ENCODE peak calls at places on chromosomes 2 and 18, in eight cellular contexts. I is heart left ventricle, W is HFFc6, N is PC-9, R is Panc1, H is right lobe of liver, C is lung, E is fibroblast of the aortic adventitia. O is an unnamed sample.
A peak's percentile ranks its signal among the peaks of the same experiment; 100 is the strongest.

GRCh38 chr2:240429341-240429871 is 6.1 kb upstream of the GPC1 start:
- DNase-seq in C (no peak), R (no peak), W (no peak), E (no peak), H (no peak), N (no peak), I (no peak), O (no peak)

GRCh38 chr2:31384771-31385276 is 29.7 kb downstream of the XDH start:
- DNase-seq in W (peak; percentile 94), H (no peak), R (no peak), E (peak; percentile 96), I (no peak), N (peak; percentile 99), C (peak; percentile 11), O (peak; percentile 91)

GRCh38 chr2:40033781-40034180 is 254.7 kb upstream of the THUMPD2 start:
- DNase-seq in E (no peak), N (no peak), R (no peak), H (no peak), I (no peak), W (no peak), C (no peak), O (no peak)

GRCh38 chr2:392181-392920 is 104.5 kb upstream of the ALKAL2 start:
- DNase-seq in R (no peak), C (peak; percentile 21), H (no peak), N (no peak), W (no peak), E (no peak), I (no peak), O (no peak)

GRCh38 chr2:8525582-8526402 is 156.1 kb upstream of the ID2 start:
- DNase-seq in W (no peak), C (peak; percentile 89), I (peak; percentile 89), E (peak; percentile 6), R (no peak), N (no peak), H (peak; percentile 91), O (peak; percentile 16)

GRCh38 chr2:20091305-20091991 is 40.0 kb upstream of the LAPTM4A start:
- DNase-seq in R (no peak), E (peak; percentile 98), I (no peak), W (peak; percentile 93), N (no peak), H (no peak), C (no peak), O (peak; percentile 55)

GRCh38 chr18:48475635-48476549 is 62.9 kb upstream of the CTIF start:
- DNase-seq in W (peak; percentile 81), R (peak; percentile 64), C (peak; percentile 50), I (no peak), H (no peak), E (peak; percentile 91), N (peak; percentile 70), O (peak; percentile 55)

GRCh38 chr2:40668435-40668834 is 216.5 kb upstream of the SLC8A1 start:
- DNase-seq in W (peak; percentile 1), E (peak; percentile 55), H (no peak), I (no peak), C (no peak), N (no peak), R (no peak), O (no peak)

GRCh38 chr2:220708366-220708765 is 863.7 kb downstream of the EPHA4 start:
- DNase-seq in N (no peak), R (no peak), W (peak; percentile 54), H (no peak), C (no peak), I (no peak), E (peak; percentile 66), O (no peak)

GRCh38 chr18:47254341-47254939 is 3.0 kb upstream of the SKOR2 start:
- DNase-seq in C (peak; percentile 41), R (no peak), N (no peak), W (no peak), I (peak; percentile 69), E (peak; percentile 50), H (no peak), O (no peak)

GRCh38 chr2:163044116-163044515 is 205.5 kb upstream of the KCNH7 start:
- DNase-seq in E (no peak), I (no peak), C (no peak), H (no peak), W (no peak), R (no peak), N (no peak), O (no peak)

GRCh38 chr2:101064868-101065549 is 62.9 kb downstream of the RPL31 start:
- DNase-seq in H (no peak), C (no peak), N (peak; percentile 76), W (peak; percentile 20), R (peak; percentile 50), E (peak; percentile 63), I (no peak), O (peak; percentile 77)

GRCh38 chr2:181780159-181781081 is 100.1 kb upstream of the NEUROD1 start:
- DNase-seq in I (no peak), E (no peak), R (no peak), H (no peak), C (no peak), N (no peak), W (no peak), O (no peak)

GRCh38 chr2:205293559-205293958 is 388.7 kb upstream of the NRP2 start:
- DNase-seq in W (no peak), H (no peak), R (no peak), C (no peak), I (no peak), E (no peak), N (no peak), O (no peak)

GRCh38 chr2:105725388-105725787 is 19.3 kb upstream of the NCK2 start:
- DNase-seq in I (no peak), R (no peak), W (no peak), C (no peak), E (no peak), H (no peak), N (no peak), O (no peak)

GRCh38 chr18:58653814-58654509 is 17.3 kb upstream of the MALT1 start:
- DNase-seq in C (no peak), H (no peak), E (no peak), N (no peak), R (no peak), W (no peak), I (no peak), O (no peak)

GRCh38 chr2:213234641-213235040 is 49.6 kb upstream of the SPAG16 start:
- DNase-seq in I (no peak), E (no peak), R (no peak), C (no peak), H (no peak), W (no peak), N (no peak), O (no peak)

GRCh38 chr2:155301221-155301620 is 602.7 kb downstream of the KCNJ3 start:
- DNase-seq in H (no peak), C (no peak), R (no peak), E (no peak), I (no peak), W (no peak), N (no peak), O (no peak)

GRCh38 chr2:25397777-25398176 is 56.1 kb upstream of the DNMT3A start:
- DNase-seq in H (no peak), I (no peak), C (no peak), E (no peak), W (no peak), N (no peak), R (no peak), O (no peak)

GRCh38 chr2:240623531-240624010 is 1.7 kb upstream of the GPR35 start:
- DNase-seq in N (no peak), C (no peak), R (no peak), W (no peak), E (no peak), I (peak; percentile 22), H (peak; percentile 36), O (no peak)

GRCh38 chr2:127705281-127706065 is 4.2 kb downstream of the SFT2D3 start:
- DNase-seq in E (peak; percentile 89), W (no peak), R (no peak), N (no peak), I (no peak), H (no peak), C (peak; percentile 14), O (no peak)

DNA sequence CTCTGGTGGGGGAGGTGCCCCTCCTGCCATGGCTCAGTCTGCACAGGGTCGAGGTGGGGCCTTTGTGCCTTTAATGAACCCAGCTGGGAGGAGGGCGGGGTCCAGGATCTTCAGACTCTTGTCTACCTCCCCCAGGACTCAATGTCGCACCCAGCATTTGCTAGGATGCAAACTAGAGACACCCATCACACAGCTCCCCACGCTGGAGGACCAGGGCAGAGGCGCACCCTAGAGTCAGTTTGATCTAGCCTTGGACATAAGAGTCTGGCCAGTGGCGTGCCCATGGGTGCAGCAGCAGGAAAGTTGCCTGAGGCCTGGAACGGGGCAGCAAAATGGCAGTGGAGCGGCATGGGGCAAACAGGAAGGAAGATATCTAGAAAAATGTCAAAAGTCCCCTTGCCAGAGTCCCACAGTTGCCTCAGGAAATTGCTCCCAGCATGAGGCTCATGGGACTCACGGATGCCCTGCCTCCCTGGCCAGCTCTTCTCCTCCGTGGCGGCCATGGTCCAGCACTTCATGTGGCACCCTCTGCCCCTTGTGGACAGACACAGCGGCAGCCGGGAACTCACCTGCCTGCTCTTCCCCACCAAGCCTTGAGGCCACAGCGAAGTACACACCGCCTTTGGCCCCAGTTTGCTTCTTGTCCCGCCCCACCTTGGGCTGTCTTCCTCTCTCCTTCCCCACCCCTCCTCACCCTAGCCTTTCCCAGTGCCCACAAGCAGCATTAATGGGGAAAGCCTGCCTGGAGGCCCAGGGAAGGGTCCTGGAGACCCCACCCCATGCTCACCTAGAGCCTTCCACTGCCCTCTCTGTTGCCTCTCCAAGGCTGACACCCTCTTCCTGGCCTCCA is 17.7 kb downstream of the SH2D6 start:
- DNase-seq in C (no peak), R (no peak), W (no peak), N (no peak), I (no peak), E (no peak), H (no peak), O (no peak)
- TF ChIP-seq CTCF in C (no peak), R (no peak), W (peak; percentile 17), N (no peak), I (no peak), E (no peak), H (no peak), O (no peak)

GRCh38 chr2:224286923-224287322 is 115.0 kb downstream of the FAM124B start:
- DNase-seq in I (no peak), C (no peak), H (no peak), E (no peak), N (no peak), R (no peak), W (no peak), O (no peak)
- TF ChIP-seq CTCF in I (no peak), C (no peak), H (no peak), E (no peak), N (peak; percentile 25), R (no peak), W (peak; percentile 53), O (no peak)

GRCh38 chr2:138294451-138294850 is 207.1 kb upstream of the SPOPL start:
- DNase-seq in I (no peak), E (no peak), C (no peak), W (no peak), N (no peak), H (no peak), R (no peak), O (peak; percentile 60)
- TF ChIP-seq CTCF in I (no peak), E (no peak), C (no peak), W (no peak), N (no peak), H (no peak), R (no peak), O (no peak)

DNA sequence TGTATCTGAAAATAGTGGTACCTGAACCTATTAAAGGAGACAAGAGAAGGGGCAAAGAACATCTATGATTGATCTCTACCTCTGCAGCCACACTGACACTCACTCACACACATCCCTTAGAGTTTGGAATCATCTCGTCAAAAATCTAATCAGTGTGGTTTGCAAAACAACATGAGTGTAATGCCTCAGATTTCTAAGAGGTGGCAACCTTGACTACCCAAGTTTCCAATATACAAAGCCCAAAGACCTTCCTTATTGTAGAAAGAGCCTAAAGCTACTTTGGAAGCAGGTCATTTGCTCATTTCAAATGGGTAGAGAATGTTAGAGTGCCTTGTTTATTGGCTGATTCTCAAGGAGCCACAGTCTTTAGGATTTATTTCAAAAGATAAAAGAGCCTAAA is 444.9 kb downstream of the ARHGAP15 start:
- DNase-seq in H (no peak), I (no peak), R (no peak), W (no peak), E (no peak), N (no peak), C (no peak), O (no peak)
- TF ChIP-seq CTCF in H (no peak), I (no peak), R (peak; percentile 5), W (no peak), E (no peak), N (no peak), C (no peak), O (no peak)